ENCODE peak calls at places on chromosome 10, in six cellular contexts. U is NCI-H446; J is astrocyte of the spinal cord; V is stimulated activated CD4-positive, alpha-beta T cell treated with anti-CD3 and anti-CD28 coated beads, Interleukin-1b, Interleukin-23, amount 100 ng/mL, for 24 hours; B is mucosa of gallbladder; K is iPS-NIHi11. O is an unnamed sample.

GRCh38 chr10:80686734-80687561 is 149.2 kb downstream of the SH2D4B start:
- DNase-seq in U (no peak), J (no peak), B (no peak), K (no peak), V (no peak), O (no peak)

GRCh38 chr10:129323311-129323710 is 143.7 kb upstream of the MGMT start:
- DNase-seq in V (no peak), K (no peak), B (no peak), U (no peak), J (no peak), O (no peak)

GRCh38 chr10:131451407-131452015 is 140.0 kb upstream of the TCERG1L start:
- DNase-seq in U (no peak), J (no peak), V (no peak), K (no peak), B (no peak), O (no peak)

GRCh38 chr10:3068201-3068967 is 1.0 kb downstream of the PFKP start:
- DNase-seq in K (peak), U (peak), V (peak), B (peak), J (peak), O (no peak)

GRCh38 chr10:17169807-17170206 is 31.7 kb downstream of the TRDMT1 start:
- DNase-seq in V (no peak), K (no peak), J (no peak), U (no peak), B (no peak), O (no peak)

GRCh38 chr10:5888352-5888751 is 1.3 kb downstream of the ANKRD16 start:
- DNase-seq in K (no peak), V (no peak), U (no peak), B (no peak), J (peak), O (no peak)

GRCh38 chr10:49254556-49255318 is 44.2 kb upstream of the C10orf71 start:
- DNase-seq in V (no peak), U (no peak), K (no peak), J (no peak), B (no peak), O (no peak)

GRCh38 chr10:11539191-11539868 is 72.1 kb downstream of the USP6NL start:
- DNase-seq in J (peak), B (no peak), U (no peak), V (no peak), K (no peak), O (peak)

GRCh38 chr10:121831237-121831636 is 96.6 kb downstream of the ATE1 start:
- DNase-seq in J (no peak), K (no peak), B (no peak), U (no peak), V (no peak), O (no peak)

GRCh38 chr10:3067045-3067858 is at the start of gene PFKP:
- DNase-seq in U (peak), J (no peak), K (peak), V (peak), B (peak), O (no peak)

GRCh38 chr10:87038786-87039185 is 18.7 kb downstream of the FAM25A start:
- DNase-seq in J (no peak), B (peak), V (no peak), K (no peak), U (no peak), O (no peak)

GRCh38 chr10:108375691-108376090 is 1211.2 kb upstream of the SORCS1 start:
- DNase-seq in J (no peak), V (no peak), B (no peak), U (no peak), K (no peak), O (no peak)

GRCh38 chr10:27621441-27621840 is 117.3 kb downstream of the RAB18 start:
- DNase-seq in J (no peak), U (no peak), K (no peak), V (no peak), B (no peak), O (no peak)

GRCh38 chr10:23096814-23097549 is 1.6 kb downstream of the MSRB2 start:
- DNase-seq in V (no peak), U (no peak), B (peak), K (no peak), J (peak), O (no peak)

GRCh38 chr10:97923476-97923875 is 73.8 kb downstream of the GOLGA7B start:
- DNase-seq in J (no peak), V (no peak), B (no peak), K (no peak), U (no peak), O (no peak)

GRCh38 chr10:15068802-15069201 is 19.8 kb downstream of the ACBD7 start:
- DNase-seq in U (no peak), V (no peak), J (peak), K (no peak), B (no peak), O (no peak)

GRCh38 chr10:9222917-9223316 is 1168.4 kb downstream of the GATA3 start:
- DNase-seq in K (no peak), B (no peak), J (peak), V (no peak), U (no peak), O (no peak)

GRCh38 chr10:64528294-64529002 is 1007.2 kb downstream of the REEP3 start:
- DNase-seq in U (no peak), J (no peak), K (no peak), B (no peak), V (no peak), O (no peak)

GRCh38 chr10:77274046-77274795 is 363.4 kb downstream of the KCNMA1 start:
- DNase-seq in U (peak), K (no peak), B (no peak), J (no peak), V (no peak), O (no peak)

GRCh38 chr10:132851451-132851850 is 65.5 kb upstream of the NKX6-2 start:
- DNase-seq in V (no peak), K (peak), B (no peak), J (no peak), U (no peak), O (no peak)

GRCh38 chr10:33248638-33249037 is 85.8 kb downstream of the NRP1 start:
- DNase-seq in B (no peak), J (peak), V (no peak), K (no peak), U (no peak), O (no peak)

GRCh38 chr10:71302874-71303568 is 16.0 kb upstream of the SLC29A3 start:
- DNase-seq in J (peak), K (peak), U (peak), B (no peak), V (no peak), O (peak)

GRCh38 chr10:15719062-15719898 is 442 bp downstream of the ITGA8 start:
- DNase-seq in B (no peak), U (no peak), J (peak), K (peak), V (no peak), O (no peak)

GRCh38 chr10:102001435-102002068 is 54.4 kb downstream of the ARMH3 start:
- DNase-seq in U (no peak), B (no peak), J (no peak), K (no peak), V (no peak), O (no peak)

GRCh38 chr10:88243847-88244730 is 339.0 kb downstream of the RNLS start:
- DNase-seq in J (peak), K (no peak), U (no peak), B (peak), V (no peak), O (no peak)

GRCh38 chr10:72784551-72785421 is 92.8 kb downstream of the MCU start:
- DNase-seq in U (no peak), K (peak), V (no peak), J (peak), B (peak), O (no peak)

GRCh38 chr10:87864497-87865059 is 1.2 kb downstream of the PTEN start:
- DNase-seq in K (no peak), U (no peak), B (no peak), V (no peak), J (peak), O (peak)

GRCh38 chr10:88991161-88991899 is 732 bp downstream of the FAS start:
- DNase-seq in J (peak), B (peak), V (peak), K (peak), U (peak), O (no peak)

GRCh38 chr10:58237014-58237830 is 30.5 kb downstream of the IPMK start:
- DNase-seq in J (peak), V (no peak), K (no peak), B (no peak), U (no peak), O (no peak)

GRCh38 chr10:28503114-28503513 is 29.8 kb upstream of the WAC start:
- DNase-seq in V (no peak), K (peak), U (peak), J (peak), B (no peak), O (no peak)

GRCh38 chr10:48506147-48506917 is 98.5 kb downstream of the ARHGAP22 start:
- DNase-seq in K (no peak), B (no peak), J (peak), V (no peak), U (peak), O (no peak)

GRCh38 chr10:124063736-124064135 is 29.7 kb downstream of the CHST15 start:
- DNase-seq in B (no peak), V (no peak), J (peak), U (no peak), K (no peak), O (no peak)

GRCh38 chr10:101217450-101218281 is 11.6 kb downstream of the LBX1 start:
- DNase-seq in U (no peak), V (no peak), J (no peak), B (peak), K (peak), O (peak)